ENCODE peak calls at places on chromosome 4, in eight cellular contexts. One of them, this sample, is unnamed. For H3K27me3, the result is how much of the 10 kb centered on the place peaks cover.

GRCh38 chr4:24965627-24966026 is 52.8 kb upstream of the CCDC149 start:
- DNase-seq in CD8-positive, alpha-beta memory T cell: no peak
- DNase-seq in astrocyte: no peak
- DNase-seq in heart left ventricle: no peak
- DNase-seq in AG04450: no peak
- DNase-seq in gastrocnemius medialis: no peak
- DNase-seq in SK-N-SH: no peak
- DNase-seq in keratinocyte: no peak
- DNase-seq in this sample: no peak

GRCh38 chr4:180060159-180060889 is 2182.9 kb upstream of the TENM3 start:
- DNase-seq in SK-N-SH: peak
- DNase-seq in keratinocyte: no peak
- DNase-seq in CD8-positive, alpha-beta memory T cell: no peak
- DNase-seq in astrocyte: peak
- DNase-seq in gastrocnemius medialis: no peak
- DNase-seq in AG04450: no peak
- DNase-seq in heart left ventricle: no peak
- DNase-seq in this sample: no peak

GRCh38 chr4:36399762-36400353 is 118.4 kb downstream of the DTHD1 start:
- DNase-seq in CD8-positive, alpha-beta memory T cell: peak
- DNase-seq in AG04450: no peak
- DNase-seq in heart left ventricle: no peak
- DNase-seq in gastrocnemius medialis: no peak
- DNase-seq in SK-N-SH: no peak
- DNase-seq in keratinocyte: no peak
- DNase-seq in astrocyte: peak
- DNase-seq in this sample: peak

GRCh38 chr4:107631568-107631967 is 88.5 kb downstream of the PAPSS1 start:
- DNase-seq in heart left ventricle: peak
- DNase-seq in astrocyte: no peak
- DNase-seq in AG04450: no peak
- DNase-seq in gastrocnemius medialis: no peak
- DNase-seq in keratinocyte: no peak
- DNase-seq in SK-N-SH: no peak
- DNase-seq in CD8-positive, alpha-beta memory T cell: no peak
- DNase-seq in this sample: no peak

GRCh38 chr4:71415491-71415890 is 76.7 kb downstream of the SLC4A4 start:
- DNase-seq in heart left ventricle: no peak
- DNase-seq in CD8-positive, alpha-beta memory T cell: no peak
- DNase-seq in keratinocyte: no peak
- DNase-seq in gastrocnemius medialis: no peak
- DNase-seq in SK-N-SH: no peak
- DNase-seq in AG04450: no peak
- DNase-seq in astrocyte: peak
- DNase-seq in this sample: no peak

GRCh38 chr4:153471691-153472080 is 5.5 kb downstream of the TMEM131L start:
- DNase-seq in keratinocyte: no peak
- DNase-seq in AG04450: no peak
- DNase-seq in SK-N-SH: no peak
- DNase-seq in gastrocnemius medialis: no peak
- DNase-seq in astrocyte: no peak
- DNase-seq in CD8-positive, alpha-beta memory T cell: peak
- DNase-seq in heart left ventricle: no peak
- DNase-seq in this sample: no peak

GRCh38 chr4:124192544-124192943 is 520.0 kb downstream of the ANKRD50 start:
- DNase-seq in heart left ventricle: no peak
- DNase-seq in gastrocnemius medialis: no peak
- DNase-seq in AG04450: no peak
- DNase-seq in astrocyte: no peak
- DNase-seq in SK-N-SH: no peak
- DNase-seq in CD8-positive, alpha-beta memory T cell: no peak
- DNase-seq in keratinocyte: no peak
- DNase-seq in this sample: no peak

GRCh38 chr4:25180524-25181131 is 20.4 kb upstream of the SEPSECS start:
- DNase-seq in keratinocyte: no peak
- DNase-seq in astrocyte: peak
- DNase-seq in CD8-positive, alpha-beta memory T cell: peak
- DNase-seq in AG04450: no peak
- DNase-seq in SK-N-SH: peak
- DNase-seq in gastrocnemius medialis: no peak
- DNase-seq in heart left ventricle: no peak
- DNase-seq in this sample: no peak

GRCh38 chr4:98203406-98204235 is 57.6 kb upstream of the RAP1GDS1 start:
- DNase-seq in SK-N-SH: no peak
- DNase-seq in AG04450: no peak
- DNase-seq in CD8-positive, alpha-beta memory T cell: no peak
- DNase-seq in gastrocnemius medialis: no peak
- DNase-seq in heart left ventricle: no peak
- DNase-seq in keratinocyte: no peak
- DNase-seq in astrocyte: no peak
- DNase-seq in this sample: no peak

GRCh38 chr4:31370866-31371465 is 650.8 kb downstream of the PCDH7 start:
- DNase-seq in astrocyte: peak
- DNase-seq in keratinocyte: no peak
- DNase-seq in AG04450: no peak
- DNase-seq in gastrocnemius medialis: no peak
- DNase-seq in CD8-positive, alpha-beta memory T cell: no peak
- DNase-seq in heart left ventricle: no peak
- DNase-seq in SK-N-SH: peak
- DNase-seq in this sample: no peak

GRCh38 chr4:109496875-109497274 is 63.2 kb upstream of the MCUB start:
- DNase-seq in CD8-positive, alpha-beta memory T cell: no peak
- DNase-seq in SK-N-SH: no peak
- DNase-seq in keratinocyte: no peak
- DNase-seq in heart left ventricle: no peak
- DNase-seq in AG04450: no peak
- DNase-seq in gastrocnemius medialis: no peak
- DNase-seq in astrocyte: no peak
- DNase-seq in this sample: no peak

GRCh38 chr4:81069706-81070331 is 39.3 kb downstream of the BMP3 start:
- DNase-seq in SK-N-SH: peak
- DNase-seq in astrocyte: peak
- DNase-seq in keratinocyte: peak
- DNase-seq in heart left ventricle: peak
- DNase-seq in CD8-positive, alpha-beta memory T cell: peak
- DNase-seq in gastrocnemius medialis: peak
- DNase-seq in AG04450: peak
- DNase-seq in this sample: peak

GRCh38 chr4:107037188-107037587 is 1.1 kb upstream of the DKK2 start:
- DNase-seq in keratinocyte: no peak
- DNase-seq in CD8-positive, alpha-beta memory T cell: no peak
- DNase-seq in gastrocnemius medialis: peak
- DNase-seq in astrocyte: peak
- DNase-seq in AG04450: no peak
- DNase-seq in SK-N-SH: peak
- DNase-seq in heart left ventricle: peak
- DNase-seq in this sample: no peak

GRCh38 chr4:25358515-25359275 is 18.4 kb upstream of the ANAPC4 start:
- DNase-seq in AG04450: no peak
- DNase-seq in gastrocnemius medialis: no peak
- DNase-seq in SK-N-SH: no peak
- DNase-seq in keratinocyte: no peak
- DNase-seq in astrocyte: no peak
- DNase-seq in heart left ventricle: no peak
- DNase-seq in CD8-positive, alpha-beta memory T cell: no peak
- DNase-seq in this sample: no peak

GRCh38 chr4:53916431-53916889 is 147.9 kb downstream of the CHIC2 start:
- DNase-seq in CD8-positive, alpha-beta memory T cell: no peak
- DNase-seq in heart left ventricle: no peak
- DNase-seq in AG04450: no peak
- DNase-seq in keratinocyte: no peak
- DNase-seq in gastrocnemius medialis: no peak
- DNase-seq in astrocyte: peak
- DNase-seq in SK-N-SH: no peak
- DNase-seq in this sample: no peak

GRCh38 chr4:55722132-55722531 is 86.0 kb upstream of the NMU start:
- DNase-seq in keratinocyte: no peak
- DNase-seq in CD8-positive, alpha-beta memory T cell: no peak
- DNase-seq in astrocyte: no peak
- DNase-seq in gastrocnemius medialis: no peak
- DNase-seq in AG04450: no peak
- DNase-seq in heart left ventricle: no peak
- DNase-seq in SK-N-SH: no peak
- DNase-seq in this sample: no peak

GRCh38 chr4:95869961-95870500 is 30.1 kb downstream of the PDHA2 start:
- DNase-seq in SK-N-SH: no peak
- DNase-seq in heart left ventricle: no peak
- DNase-seq in CD8-positive, alpha-beta memory T cell: no peak
- DNase-seq in astrocyte: no peak
- DNase-seq in keratinocyte: no peak
- DNase-seq in AG04450: no peak
- DNase-seq in gastrocnemius medialis: no peak
- DNase-seq in this sample: no peak

GRCh38 chr4:83219344-83219990 is 65.1 kb downstream of the COQ2 start:
- DNase-seq in gastrocnemius medialis: no peak
- DNase-seq in AG04450: no peak
- DNase-seq in keratinocyte: peak
- DNase-seq in heart left ventricle: no peak
- DNase-seq in astrocyte: peak
- DNase-seq in CD8-positive, alpha-beta memory T cell: no peak
- DNase-seq in SK-N-SH: no peak
- DNase-seq in this sample: no peak

DNA sequence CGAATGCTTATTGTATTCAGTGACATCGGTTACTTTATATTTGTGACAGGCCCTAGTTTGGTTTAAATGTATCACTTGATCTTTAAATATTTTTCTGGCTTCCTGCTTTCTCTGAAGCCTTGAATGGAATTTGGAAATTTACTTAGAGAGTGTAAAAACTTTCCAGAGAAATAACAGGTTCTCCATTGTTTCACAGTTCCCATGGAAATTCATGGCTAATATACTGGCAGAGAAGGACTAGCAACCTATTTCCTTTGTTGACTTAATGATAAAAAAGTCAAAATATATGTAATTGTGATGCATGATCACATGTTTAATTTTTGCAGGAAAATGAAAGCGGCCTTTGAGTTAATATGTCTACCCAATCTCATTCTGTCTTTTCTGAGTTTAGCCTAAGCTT is 13.2 kb downstream of the NEIL3 start:
- DNase-seq in keratinocyte: no peak
- DNase-seq in heart left ventricle: no peak
- DNase-seq in CD8-positive, alpha-beta memory T cell: no peak
- DNase-seq in astrocyte: peak
- DNase-seq in AG04450: no peak
- DNase-seq in gastrocnemius medialis: no peak
- DNase-seq in SK-N-SH: no peak
- DNase-seq in this sample: no peak
- H3K4me3 ChIP-seq in keratinocyte: no peak
- H3K4me3 ChIP-seq in heart left ventricle: no peak
- H3K4me3 ChIP-seq in CD8-positive, alpha-beta memory T cell: no peak
- H3K4me3 ChIP-seq in astrocyte: no peak
- H3K4me3 ChIP-seq in AG04450: no peak
- H3K4me3 ChIP-seq in gastrocnemius medialis: no peak
- H3K4me3 ChIP-seq in SK-N-SH: no peak
- H3K4me3 ChIP-seq in this sample: no peak

DNA sequence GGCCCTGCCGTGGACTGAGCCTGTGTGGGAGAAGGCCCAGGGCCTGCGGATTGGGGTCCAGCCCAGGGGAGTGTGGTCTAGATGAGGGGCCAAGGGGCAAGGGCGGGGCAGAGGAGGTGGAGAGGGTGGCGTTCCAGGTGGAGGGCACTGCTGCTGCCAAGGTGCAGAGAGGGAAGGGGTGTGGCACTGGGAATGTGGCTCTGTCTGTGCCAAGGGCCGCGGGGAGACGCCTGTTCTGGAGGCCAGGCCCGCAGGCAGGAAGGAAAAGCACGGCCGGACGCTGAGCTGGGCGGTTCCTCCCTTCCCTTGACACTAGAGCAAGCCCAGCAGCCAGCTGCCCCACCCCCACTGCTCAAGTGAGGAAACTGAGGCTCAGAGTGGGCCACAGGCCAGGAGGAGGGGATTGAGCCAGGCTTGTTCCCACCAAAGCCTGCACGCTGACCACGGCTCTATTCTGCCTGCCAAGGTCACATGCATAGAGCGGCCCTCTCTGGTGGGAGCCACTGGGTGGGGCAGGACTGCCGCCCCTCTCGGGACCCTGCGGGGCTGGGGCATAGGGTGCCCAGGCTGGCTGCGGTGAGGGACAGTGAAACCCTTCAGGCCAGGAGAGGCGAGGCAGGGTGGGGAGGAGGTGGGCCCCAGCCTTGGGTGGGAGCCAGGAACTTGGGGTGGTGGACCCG is 13.0 kb downstream of the SH3BP2 start:
- DNase-seq in CD8-positive, alpha-beta memory T cell: no peak
- DNase-seq in heart left ventricle: peak
- DNase-seq in gastrocnemius medialis: no peak
- DNase-seq in SK-N-SH: no peak
- DNase-seq in AG04450: no peak
- DNase-seq in keratinocyte: no peak
- DNase-seq in astrocyte: no peak
- DNase-seq in this sample: peak
- H3K27ac ChIP-seq in CD8-positive, alpha-beta memory T cell: no peak
- H3K27ac ChIP-seq in heart left ventricle: peak
- H3K27ac ChIP-seq in gastrocnemius medialis: peak
- H3K27ac ChIP-seq in SK-N-SH: no peak
- H3K27ac ChIP-seq in AG04450: no peak
- H3K27ac ChIP-seq in keratinocyte: no peak
- H3K27ac ChIP-seq in astrocyte: no peak
- H3K27ac ChIP-seq in this sample: peak

GRCh38 chr4:13553081-13553480 is 8.8 kb upstream of the NKX3-2 start:
- DNase-seq in gastrocnemius medialis: no peak
- DNase-seq in SK-N-SH: no peak
- DNase-seq in AG04450: no peak
- DNase-seq in astrocyte: no peak
- DNase-seq in CD8-positive, alpha-beta memory T cell: no peak
- DNase-seq in keratinocyte: no peak
- DNase-seq in heart left ventricle: no peak
- DNase-seq in this sample: no peak
- H3K27me3 ChIP-seq in gastrocnemius medialis: under half
- H3K27me3 ChIP-seq in SK-N-SH: under half
- H3K27me3 ChIP-seq in AG04450: under half
- H3K27me3 ChIP-seq in astrocyte: under half
- H3K27me3 ChIP-seq in CD8-positive, alpha-beta memory T cell: under half
- H3K27me3 ChIP-seq in keratinocyte: under half
- H3K27me3 ChIP-seq in heart left ventricle: under half
- H3K27me3 ChIP-seq in this sample: under half

GRCh38 chr4:52711271-52711670 is 40.0 kb downstream of the ERVMER34-1 start:
- DNase-seq in CD8-positive, alpha-beta memory T cell: no peak
- DNase-seq in SK-N-SH: no peak
- DNase-seq in heart left ventricle: no peak
- DNase-seq in AG04450: no peak
- DNase-seq in keratinocyte: no peak
- DNase-seq in gastrocnemius medialis: no peak
- DNase-seq in astrocyte: no peak
- DNase-seq in this sample: no peak

GRCh38 chr4:52712172-52712990 is 38.8 kb downstream of the ERVMER34-1 start:
- DNase-seq in SK-N-SH: peak
- DNase-seq in astrocyte: peak
- DNase-seq in AG04450: peak
- DNase-seq in heart left ventricle: peak
- DNase-seq in gastrocnemius medialis: peak
- DNase-seq in CD8-positive, alpha-beta memory T cell: peak
- DNase-seq in keratinocyte: no peak
- DNase-seq in this sample: peak

GRCh38 chr4:52712991-52713275 is 38.3 kb downstream of the ERVMER34-1 start:
- DNase-seq in heart left ventricle: no peak
- DNase-seq in SK-N-SH: no peak
- DNase-seq in AG04450: no peak
- DNase-seq in gastrocnemius medialis: no peak
- DNase-seq in astrocyte: no peak
- DNase-seq in keratinocyte: no peak
- DNase-seq in CD8-positive, alpha-beta memory T cell: no peak
- DNase-seq in this sample: no peak

GRCh38 chr4:52713456-52713937 is 37.7 kb downstream of the ERVMER34-1 start:
- DNase-seq in keratinocyte: no peak
- DNase-seq in astrocyte: no peak
- DNase-seq in heart left ventricle: peak
- DNase-seq in CD8-positive, alpha-beta memory T cell: no peak
- DNase-seq in gastrocnemius medialis: peak
- DNase-seq in AG04450: no peak
- DNase-seq in SK-N-SH: no peak
- DNase-seq in this sample: no peak

GRCh38 chr4:52711834-52712171 is 39.4 kb downstream of the ERVMER34-1 start:
- DNase-seq in CD8-positive, alpha-beta memory T cell: no peak
- DNase-seq in gastrocnemius medialis: no peak
- DNase-seq in AG04450: no peak
- DNase-seq in SK-N-SH: no peak
- DNase-seq in heart left ventricle: no peak
- DNase-seq in keratinocyte: no peak
- DNase-seq in astrocyte: no peak
- DNase-seq in this sample: no peak
- H3K4me3 ChIP-seq in CD8-positive, alpha-beta memory T cell: peak
- H3K4me3 ChIP-seq in gastrocnemius medialis: peak
- H3K4me3 ChIP-seq in AG04450: peak
- H3K4me3 ChIP-seq in SK-N-SH: peak
- H3K4me3 ChIP-seq in heart left ventricle: peak
- H3K4me3 ChIP-seq in keratinocyte: peak
- H3K4me3 ChIP-seq in astrocyte: peak
- H3K4me3 ChIP-seq in this sample: peak